ENCODE peak calls at places on chromosomes 13 and 19, in four cellular contexts. R is fibroblast of lung, M is uterus, T is endodermal cell. G is an unnamed sample.

GRCh38 chr13:79491715-79492114 is 10.8 kb downstream of the NDFIP2 start:
- DNase-seq in M (no peak), T (no peak), R (peak), G (peak)

GRCh38 chr13:108315273-108315672 is 45.8 kb downstream of the TNFSF13B start:
- DNase-seq in M (no peak), R (no peak), T (peak), G (no peak)

GRCh38 chr13:109803822-109804221 is 17.4 kb upstream of the IRS2 start:
- DNase-seq in T (no peak), M (no peak), R (no peak), G (peak)

GRCh38 chr13:114097504-114097892 is 34.9 kb downstream of the RASA3 start:
- DNase-seq in R (no peak), M (no peak), T (no peak), G (no peak)

GRCh38 chr13:47472516-47472915 is 528.6 kb downstream of the SUCLA2 start:
- DNase-seq in T (no peak), M (no peak), R (no peak), G (no peak)

GRCh38 chr19:52742516-52742915 is 7.7 kb upstream of the ZNF611 start:
- DNase-seq in T (no peak), M (no peak), R (peak), G (no peak)

GRCh38 chr19:538641-539428 is 5.0 kb upstream of the GZMM start:
- DNase-seq in M (no peak), R (no peak), T (no peak), G (no peak)

GRCh38 chr13:22103046-22103445 is 432.2 kb downstream of the FGF9 start:
- DNase-seq in M (no peak), R (no peak), T (peak), G (no peak)

GRCh38 chr19:48672994-48673393 is at the start of gene NTN5:
- DNase-seq in T (peak), M (no peak), R (no peak), G (no peak)

GRCh38 chr19:11767633-11768133 is 883 bp downstream of the ZNF441 start:
- DNase-seq in R (peak), T (peak), M (peak), G (peak)

GRCh38 chr19:4897146-4897545 is 5.5 kb downstream of the ARRDC5 start:
- DNase-seq in R (no peak), M (no peak), T (no peak), G (no peak)

GRCh38 chr13:95833713-95834112 is 156.8 kb downstream of the DNAJC3 start:
- DNase-seq in R (peak), T (no peak), M (no peak), G (peak)

GRCh38 chr19:51029718-51030117 is 3.3 kb upstream of the KLK11 start:
- DNase-seq in R (no peak), M (no peak), T (peak), G (no peak)

GRCh38 chr19:24073807-24074206 is 13.2 kb upstream of the ZNF254 start:
- DNase-seq in M (no peak), T (no peak), R (no peak), G (peak)

GRCh38 chr13:37540228-37540627 is 58.3 kb downstream of the POSTN start:
- DNase-seq in R (peak), T (no peak), M (no peak), G (no peak)

GRCh38 chr19:17676295-17676694 is 11.9 kb downstream of the UNC13A start:
- DNase-seq in R (no peak), M (no peak), T (no peak), G (no peak)

GRCh38 chr19:17679526-17680234 is 8.5 kb downstream of the UNC13A start:
- DNase-seq in M (no peak), T (peak), R (no peak), G (no peak)

GRCh38 chr19:17673937-17674799 is 14.0 kb downstream of the UNC13A start:
- DNase-seq in M (no peak), R (no peak), T (no peak), G (no peak)

GRCh38 chr19:17678836-17679235 is 9.3 kb downstream of the UNC13A start:
- DNase-seq in T (no peak), M (no peak), R (no peak), G (no peak)

DNA sequence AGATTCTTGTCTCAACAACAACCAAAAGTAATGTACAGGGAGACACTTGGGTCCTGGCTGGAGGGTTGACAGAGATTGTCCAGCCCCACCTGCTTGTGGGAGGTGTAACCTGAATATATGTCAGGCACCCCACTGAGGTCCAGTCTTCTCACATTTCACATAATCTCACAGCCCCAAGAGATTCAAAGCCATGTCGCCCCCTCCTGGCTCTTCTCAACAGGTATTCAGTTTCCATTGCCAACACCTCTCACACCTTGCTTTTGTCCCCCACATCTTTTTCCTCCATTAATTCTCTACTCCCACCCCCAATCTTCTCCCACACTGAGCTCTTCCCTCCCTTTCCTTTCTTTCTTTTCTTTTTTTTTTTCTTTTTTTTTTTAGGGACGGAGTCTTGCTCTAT is 11.2 kb downstream of the UNC13A start:
- DNase-seq in M (no peak), R (no peak), T (no peak), G (peak)
- TF ChIP-seq CTCF in M (no peak), R (no peak), T (peak), G (peak)

DNA sequence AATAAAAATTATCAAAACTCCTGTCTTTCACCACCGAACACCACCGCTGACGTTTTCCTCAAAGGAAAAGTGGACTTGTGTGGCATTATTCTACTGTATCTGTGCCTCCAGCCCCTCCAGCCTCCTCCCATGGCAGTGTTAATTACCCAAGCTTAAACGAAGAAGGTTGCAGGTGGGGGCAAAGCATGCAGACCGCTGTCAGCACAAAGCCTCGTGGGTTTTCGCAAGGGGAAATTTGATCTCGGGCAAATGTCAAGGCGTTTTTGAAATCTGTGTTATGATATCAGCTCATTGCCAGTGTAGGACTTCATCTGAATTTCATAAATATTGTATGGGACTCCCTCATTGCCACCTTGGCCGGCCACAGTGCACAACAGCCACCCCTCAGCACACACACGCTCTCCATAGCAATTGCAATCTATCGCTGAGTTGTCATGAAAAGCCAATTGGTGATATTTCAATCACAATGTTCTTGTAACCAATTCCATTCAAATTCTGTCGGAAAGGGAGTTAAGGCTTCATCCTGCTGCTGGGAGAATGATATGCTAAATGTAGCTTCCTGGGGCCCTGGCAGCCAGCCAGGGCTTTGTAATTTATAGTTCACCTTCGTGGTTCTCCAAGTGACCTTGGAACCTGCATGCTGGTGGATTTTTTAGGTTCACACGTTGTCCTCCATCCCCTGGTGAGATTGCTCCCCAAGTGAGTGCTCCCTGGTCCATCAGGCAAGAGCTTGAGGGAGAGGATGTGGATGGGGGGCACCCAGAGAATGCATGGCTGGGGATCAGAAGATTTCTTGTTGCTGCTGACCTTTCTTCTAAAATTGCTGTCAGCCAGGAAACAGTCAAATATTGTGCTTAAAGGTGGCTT is 16.6 kb downstream of the CHST8 start:
- DNase-seq in T (peak), R (no peak), M (no peak), G (no peak)
- H3K27ac ChIP-seq in T (no peak), R (no peak), M (no peak), G (no peak)

GRCh38 chr13:69324109-69324886 is 783.3 kb upstream of the ATXN8OS start:
- DNase-seq in M (no peak), T (no peak), R (peak), G (peak)
- TF ChIP-seq CTCF in M (no peak), T (peak), R (peak), G (peak)

DNA sequence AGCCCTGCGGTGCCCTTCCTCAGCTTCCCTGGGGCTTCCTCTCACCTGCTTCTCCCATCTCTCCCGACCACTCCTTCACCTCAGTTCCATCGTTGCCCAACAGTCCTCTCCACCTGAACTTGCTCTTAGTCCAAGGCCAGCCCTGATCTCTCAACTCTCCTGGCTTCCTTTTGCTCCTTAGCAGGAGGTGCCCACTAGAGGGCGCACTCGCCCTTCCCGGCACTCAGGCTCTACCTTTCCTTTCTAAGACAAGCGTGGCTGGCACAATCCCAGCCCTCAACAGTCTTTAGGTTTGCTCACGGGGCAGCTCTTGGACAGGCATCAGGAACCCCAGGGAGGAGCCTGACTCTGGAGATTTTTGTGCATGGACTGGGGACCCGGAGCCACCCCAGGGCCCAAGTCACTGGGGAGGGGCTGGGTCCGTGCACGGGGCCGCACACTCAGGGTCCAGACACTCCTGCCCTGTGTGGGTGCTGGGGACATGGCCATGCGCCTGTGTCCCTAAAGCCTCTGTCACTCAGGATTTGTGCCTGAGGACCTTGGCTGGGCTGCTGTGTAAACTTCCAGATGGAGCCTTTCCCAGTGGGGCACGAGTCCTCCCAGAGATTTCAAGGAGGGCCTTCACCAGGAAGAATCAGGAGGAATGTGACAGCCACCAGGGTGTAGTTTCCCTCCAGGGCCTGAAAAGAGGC is 12.1 kb upstream of the CEACAM8 start:
- DNase-seq in R (peak), M (no peak), T (peak), G (peak)
- H3K27ac ChIP-seq in R (no peak), M (no peak), T (no peak), G (no peak)

G was measured in PC-3.